ENCODE peak calls at places on chromosome X, in eight cellular contexts. D, Z, W, I, S, K, V and E are unnamed samples.

GRCh38 chrX:69387559-69388487 is 116.3 kb upstream of the NALF2 start:
- DNase-seq in Z (peak; percentile 21), I (peak; percentile 23), K (peak; percentile 43), W (peak; percentile 84), V (no peak), D (peak; percentile 45), S (peak; percentile 56), E (peak; percentile 1)

GRCh38 chrX:148755111-148755510 is 254.7 kb downstream of the AFF2 start:
- DNase-seq in K (no peak), W (no peak), I (no peak), V (no peak), Z (no peak), D (no peak), S (no peak), E (no peak)

GRCh38 chrX:120560842-120561633 is at the start of gene CUL4B:
- DNase-seq in D (peak; percentile 92), W (peak; percentile 95), Z (peak; percentile 94), I (peak; percentile 96), K (peak; percentile 93), S (peak; percentile 97), V (peak; percentile 85), E (peak; percentile 98)

GRCh38 chrX:9662148-9662547 is 103.5 kb downstream of the GPR143 start:
- DNase-seq in I (no peak), D (no peak), K (peak; percentile 13), V (no peak), Z (peak; percentile 77), S (no peak), W (no peak), E (peak; percentile 53)

GRCh38 chrX:115348440-115349225 is 59.1 kb downstream of the LUZP4 start:
- DNase-seq in K (peak; percentile 58), D (no peak), W (no peak), V (no peak), I (no peak), Z (no peak), S (no peak), E (no peak)

GRCh38 chrX:36908801-36909403 is 99.3 kb upstream of the FAM47C start:
- DNase-seq in Z (peak; percentile 29), I (peak; percentile 42), S (no peak), K (peak; percentile 31), V (no peak), D (no peak), W (peak; percentile 73), E (peak; percentile 31)

GRCh38 chrX:130799393-130799792 is 103.6 kb downstream of the ENOX2 start:
- DNase-seq in D (no peak), V (no peak), K (peak; percentile 46), I (no peak), Z (peak; percentile 32), W (no peak), S (no peak), E (peak; percentile 5)

GRCh38 chrX:44068043-44068442 is 94.9 kb upstream of the NDP start:
- DNase-seq in K (no peak), W (no peak), V (no peak), D (no peak), S (no peak), Z (no peak), I (no peak), E (no peak)

GRCh38 chrX:124086411-124086810 is 124.9 kb downstream of the STAG2 start:
- DNase-seq in V (no peak), Z (no peak), I (no peak), K (no peak), W (no peak), S (no peak), D (no peak), E (no peak)

GRCh38 chrX:103722505-103722904 is 11.8 kb downstream of the TMEM31 start:
- DNase-seq in D (no peak), S (no peak), I (peak; percentile 61), K (peak; percentile 54), W (no peak), Z (peak; percentile 46), V (peak; percentile 8), E (no peak)

GRCh38 chrX:41559662-41560061 is 112.5 kb downstream of the NYX start:
- DNase-seq in W (peak; percentile 39), D (no peak), S (no peak), Z (peak; percentile 95), K (peak; percentile 69), V (no peak), I (peak; percentile 76), E (peak; percentile 80)

GRCh38 chrX:56397636-56398035 is 165.5 kb downstream of the KLF8 start:
- DNase-seq in V (no peak), D (no peak), K (no peak), W (no peak), S (no peak), Z (no peak), I (no peak), E (no peak)

GRCh38 chrX:101764538-101764937 is 104.9 kb upstream of the ARMCX2 start:
- DNase-seq in Z (no peak), V (no peak), D (no peak), K (no peak), S (no peak), W (no peak), I (no peak), E (no peak)

GRCh38 chrX:72131317-72132294 is at the start of gene RTL5:
- DNase-seq in Z (peak; percentile 85), S (peak; percentile 97), I (peak; percentile 90), D (peak; percentile 90), K (peak; percentile 84), V (peak; percentile 53), W (peak; percentile 92), E (peak; percentile 85)

GRCh38 chrX:9433596-9433995 is 31.3 kb upstream of the TBL1X start:
- DNase-seq in Z (no peak), S (no peak), I (no peak), W (no peak), K (no peak), V (no peak), D (no peak), E (peak; percentile 48)

GRCh38 chrX:132488092-132488749 is 617 bp downstream of the MBNL3 start:
- DNase-seq in W (peak; percentile 41), V (no peak), I (peak; percentile 58), K (peak; percentile 36), Z (peak; percentile 10), D (no peak), S (no peak), E (peak; percentile 21)

GRCh38 chrX:136476501-136476900 is 11.2 kb upstream of the BRS3 start:
- DNase-seq in I (no peak), W (no peak), Z (no peak), K (no peak), D (no peak), V (no peak), S (no peak), E (no peak)

GRCh38 chrX:2935364-2935748 is 6.2 kb upstream of the ARSD start:
- DNase-seq in K (no peak), S (no peak), W (no peak), Z (no peak), I (peak; percentile 9), V (no peak), D (no peak), E (no peak)

GRCh38 chrX:5458300-5458699 is 770.4 kb downstream of the NLGN4X start:
- DNase-seq in W (peak; percentile 66), D (no peak), Z (no peak), S (no peak), V (no peak), K (no peak), I (no peak), E (no peak)

GRCh38 chrX:140526138-140526537 is 21.3 kb upstream of the SOX3 start:
- DNase-seq in I (no peak), V (no peak), S (no peak), W (no peak), D (no peak), Z (peak; percentile 57), K (no peak), E (peak; percentile 39)

DNA sequence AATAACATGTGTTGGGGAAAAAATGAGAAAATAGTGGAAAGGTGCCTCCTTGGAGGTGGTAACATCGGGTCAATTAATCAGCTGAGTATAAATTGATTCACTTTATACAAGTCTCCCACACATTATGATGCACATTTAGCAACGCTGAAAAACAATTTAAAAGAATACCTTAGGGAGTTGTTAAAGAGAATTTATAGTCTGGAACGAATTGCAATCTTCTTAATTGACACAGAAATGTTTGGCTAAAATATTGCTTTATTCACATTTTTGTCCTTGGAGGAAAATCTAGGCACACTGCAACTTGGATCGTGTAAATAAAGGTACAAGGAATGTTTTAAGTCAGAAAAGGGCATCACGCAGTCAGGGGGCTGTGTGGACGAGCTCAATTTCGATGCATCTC is 84.2 kb downstream of the HPRT1 start:
- DNase-seq in I (no peak), Z (no peak), D (no peak), W (no peak), S (no peak), K (no peak), V (no peak), E (no peak)
- H3K4me3 ChIP-seq in I (no peak overlapping the region), Z (no peak overlapping the region), D (no peak overlapping the region), W (no peak overlapping the region), S (no peak overlapping the region), K (no peak overlapping the region), V (no peak overlapping the region), E (no peak overlapping the region)

GRCh38 chrX:74234829-74235228 is 69.2 kb upstream of the ZCCHC13 start:
- DNase-seq in K (no peak), D (no peak), S (no peak), V (no peak), I (no peak), Z (no peak), W (peak; percentile 6), E (no peak)
- TF ChIP-seq CTCF in K (no peak), D (no peak), S (no peak), V (no peak), I (no peak), Z (no peak), W (peak; percentile 31), E (no peak)

GRCh38 chrX:153726286-153727107 is 1.8 kb downstream of the ABCD1 start:
- DNase-seq in S (peak; percentile 88), V (peak; percentile 47), D (peak; percentile 83), W (peak; percentile 19), I (peak; percentile 53), Z (peak; percentile 52), K (peak; percentile 38), E (peak; percentile 56)
- H3K4me3 ChIP-seq in S (no peak overlapping the region), V (peak overlapping the region; percentile 33), D (peak overlapping the region; percentile 72), W (no peak overlapping the region), I (no peak overlapping the region), Z (peak overlapping the region; percentile 14), K (peak overlapping the region; percentile 48), E (peak overlapping the region; percentile 17)

GRCh38 chrX:108165349-108166111 is 74.0 kb downstream of the ATG4A start:
- DNase-seq in W (peak; percentile 38), K (peak; percentile 64), I (peak; percentile 66), S (peak; percentile 54), Z (peak; percentile 51), V (no peak), D (no peak), E (peak; percentile 43)
- TF ChIP-seq CTCF in W (peak; percentile 54), K (peak; percentile 64), I (peak; percentile 37), S (peak; percentile 26), Z (peak; percentile 49), V (no peak), D (peak; percentile 9), E (peak; percentile 70)

GRCh38 chrX:50812995-50813842 is 775 bp downstream of the SHROOM4 start:
- DNase-seq in W (peak; percentile 48), Z (peak; percentile 46), D (peak; percentile 53), I (peak; percentile 39), K (peak; percentile 16), V (no peak), S (no peak), E (peak; percentile 36)

GRCh38 chrX:50814701-50815476 is 895 bp upstream of the SHROOM4 start:
- DNase-seq in W (no peak), Z (peak; percentile 31), V (no peak), K (no peak), D (no peak), S (no peak), I (no peak), E (no peak)

GRCh38 chrX:50818986-50819385 is 5.0 kb upstream of the SHROOM4 start:
- DNase-seq in S (no peak), I (no peak), W (no peak), K (no peak), V (no peak), D (no peak), Z (peak; percentile 33), E (no peak)

GRCh38 chrX:50813843-50814661 is at the start of gene SHROOM4:
- DNase-seq in V (no peak), D (peak; percentile 66), Z (peak; percentile 58), S (no peak), I (peak; percentile 47), K (peak; percentile 19), W (peak; percentile 81), E (peak; percentile 72)
- H3K4me3 ChIP-seq in V (peak within 1 kb of the TSS; percentile 46), D (peak within 1 kb of the TSS; percentile 66), Z (peak within 1 kb of the TSS; percentile 50), S (no peak within 1 kb of the TSS), I (peak within 1 kb of the TSS; percentile 57), K (peak within 1 kb of the TSS; percentile 54), W (peak within 1 kb of the TSS; percentile 53), E (peak within 1 kb of the TSS; percentile 56)